ENCODE peak calls at places on chromosome 2, in seven cellular contexts. S is cardiac fibroblast, K is upper lobe of left lung, D is breast epithelium, I is AG04450, A is osteoblast, V is HCT116. N is an unnamed sample.

GRCh38 chr2:219453691-219454131 is 19.1 kb downstream of the SPEG start:
- DNase-seq in V (no peak), D (peak), K (no peak), A (peak), I (peak), S (peak), N (peak)

GRCh38 chr2:78817430-78817829 is 208.1 kb upstream of the REG3G start:
- DNase-seq in D (no peak), A (no peak), K (no peak), I (no peak), S (no peak), V (no peak), N (no peak)

GRCh38 chr2:119746836-119747235 is 12.9 kb upstream of the PTPN4 start:
- DNase-seq in S (peak), I (no peak), K (no peak), D (no peak), A (peak), V (no peak), N (no peak)

GRCh38 chr2:49028101-49028500 is 126.2 kb downstream of the FSHR start:
- DNase-seq in D (no peak), K (no peak), A (no peak), V (no peak), I (no peak), S (no peak), N (no peak)

GRCh38 chr2:151043484-151043883 is 218.2 kb downstream of the RBM43 start:
- DNase-seq in K (no peak), A (peak), D (no peak), S (peak), V (peak), I (peak), N (peak)

GRCh38 chr2:149601141-149601796 is 13.7 kb upstream of the MMADHC start:
- DNase-seq in D (no peak), K (no peak), A (no peak), I (no peak), S (peak), V (no peak), N (no peak)

GRCh38 chr2:127382836-127383235 is 4.9 kb downstream of the MAP3K2 start:
- DNase-seq in S (no peak), V (no peak), I (no peak), D (no peak), A (no peak), K (no peak), N (no peak)

GRCh38 chr2:227765788-227766187 is 20.1 kb downstream of the SCYGR8 start:
- DNase-seq in V (no peak), K (no peak), I (no peak), S (peak), A (peak), D (no peak), N (no peak)

GRCh38 chr2:156088598-156088997 is 243.9 kb downstream of the NR4A2 start:
- DNase-seq in K (no peak), I (no peak), A (no peak), D (no peak), V (no peak), S (no peak), N (no peak)

GRCh38 chr2:128640166-128640846 is 321.6 kb upstream of the HS6ST1 start:
- DNase-seq in D (no peak), A (no peak), V (no peak), K (peak), S (no peak), I (no peak), N (no peak)

GRCh38 chr2:187986392-187987105 is 305.1 kb upstream of the GULP1 start:
- DNase-seq in I (no peak), D (no peak), K (no peak), A (peak), V (no peak), S (peak), N (peak)

GRCh38 chr2:207086136-207086535 is 79.6 kb downstream of the KLF7 start:
- DNase-seq in V (no peak), K (no peak), S (no peak), A (no peak), I (no peak), D (peak), N (no peak)

GRCh38 chr2:27870724-27871123 is 19.5 kb downstream of the RBKS start:
- DNase-seq in S (peak), A (no peak), K (no peak), V (no peak), I (no peak), D (no peak), N (no peak)

GRCh38 chr2:200966770-200967169 is 3.3 kb upstream of the ORC2 start:
- DNase-seq in A (peak), S (peak), K (no peak), V (peak), D (no peak), I (peak), N (peak)

GRCh38 chr2:36270758-36271157 is 84.8 kb upstream of the CRIM1 start:
- DNase-seq in D (no peak), V (no peak), K (no peak), S (no peak), I (no peak), A (no peak), N (no peak)

GRCh38 chr2:241161646-241162281 is 11.5 kb downstream of the PPP1R7 start:
- DNase-seq in I (no peak), K (peak), D (peak), A (peak), V (no peak), S (peak), N (peak)

GRCh38 chr2:189411860-189412259 is 29.4 kb upstream of the WDR75 start:
- DNase-seq in D (no peak), S (peak), I (peak), K (no peak), V (no peak), A (peak), N (peak)

GRCh38 chr2:176079285-176079830 is 4.4 kb downstream of the EVX2 start:
- DNase-seq in D (no peak), I (no peak), S (no peak), A (peak), K (no peak), V (no peak), N (no peak)

GRCh38 chr2:176079851-176080539 is 3.8 kb downstream of the EVX2 start:
- DNase-seq in I (no peak), K (no peak), D (no peak), A (peak), S (peak), V (peak), N (no peak)

GRCh38 chr2:176076063-176076462 is 7.7 kb downstream of the EVX2 start:
- DNase-seq in D (no peak), K (no peak), I (no peak), A (no peak), V (no peak), S (no peak), N (no peak)

GRCh38 chr2:176080540-176081355 is 3.0 kb downstream of the EVX2 start:
- DNase-seq in V (no peak), K (no peak), I (no peak), D (no peak), A (peak), S (no peak), N (no peak)

GRCh38 chr2:176078440-176079284 is 5.1 kb downstream of the EVX2 start:
- DNase-seq in K (no peak), I (no peak), A (peak), S (no peak), D (no peak), V (no peak), N (no peak)
- H3K4me3 ChIP-seq in K (no peak), I (no peak), A (no peak), S (no peak), D (no peak), V (no peak), N (no peak)

GRCh38 chr2:40512246-40512645 is 60.4 kb upstream of the SLC8A1 start:
- DNase-seq in S (no peak), I (no peak), D (no peak), V (no peak), K (no peak), A (no peak), N (no peak)
- H3K4me3 ChIP-seq in S (peak), I (no peak), D (peak), V (no peak), K (peak), A (peak), N (peak)

DNA sequence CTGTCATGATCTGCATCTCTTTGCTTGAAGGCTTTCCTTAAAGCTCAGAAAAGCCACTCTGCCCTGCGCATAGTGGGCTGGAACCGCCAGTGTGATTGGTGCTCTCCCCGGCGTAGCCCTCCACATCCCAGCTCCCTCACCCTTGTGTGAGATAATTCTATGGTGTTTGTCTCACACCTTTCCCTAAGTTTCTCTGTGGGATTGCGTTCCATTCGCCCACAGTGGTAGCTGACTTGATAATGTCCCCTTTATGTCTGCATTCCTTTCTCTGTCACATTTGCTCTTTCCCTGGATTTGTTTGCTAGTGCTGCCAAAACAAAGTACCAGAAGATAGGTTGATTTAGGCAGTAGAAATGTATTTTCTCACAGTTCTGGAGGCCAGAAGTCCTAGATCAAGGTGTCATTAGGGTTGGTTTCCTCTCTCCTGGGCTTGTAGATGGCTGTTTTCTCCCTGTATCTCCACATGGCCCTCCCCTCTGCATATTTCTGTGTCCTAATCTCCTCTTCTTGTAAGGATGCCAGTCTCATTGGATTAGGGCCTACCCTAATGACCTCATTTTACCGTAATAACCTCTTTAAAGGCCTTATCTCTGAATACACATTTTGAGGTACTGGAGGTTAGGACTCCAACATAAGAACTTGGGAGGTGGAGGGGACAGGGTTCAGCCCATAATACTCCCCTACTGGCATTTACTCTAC is 7.4 kb upstream of the TMEM87B start:
- DNase-seq in I (no peak), A (no peak), D (no peak), K (no peak), S (no peak), V (no peak), N (no peak)
- H3K4me3 ChIP-seq in I (no peak), A (no peak), D (no peak), K (no peak), S (no peak), V (no peak), N (no peak)

DNA sequence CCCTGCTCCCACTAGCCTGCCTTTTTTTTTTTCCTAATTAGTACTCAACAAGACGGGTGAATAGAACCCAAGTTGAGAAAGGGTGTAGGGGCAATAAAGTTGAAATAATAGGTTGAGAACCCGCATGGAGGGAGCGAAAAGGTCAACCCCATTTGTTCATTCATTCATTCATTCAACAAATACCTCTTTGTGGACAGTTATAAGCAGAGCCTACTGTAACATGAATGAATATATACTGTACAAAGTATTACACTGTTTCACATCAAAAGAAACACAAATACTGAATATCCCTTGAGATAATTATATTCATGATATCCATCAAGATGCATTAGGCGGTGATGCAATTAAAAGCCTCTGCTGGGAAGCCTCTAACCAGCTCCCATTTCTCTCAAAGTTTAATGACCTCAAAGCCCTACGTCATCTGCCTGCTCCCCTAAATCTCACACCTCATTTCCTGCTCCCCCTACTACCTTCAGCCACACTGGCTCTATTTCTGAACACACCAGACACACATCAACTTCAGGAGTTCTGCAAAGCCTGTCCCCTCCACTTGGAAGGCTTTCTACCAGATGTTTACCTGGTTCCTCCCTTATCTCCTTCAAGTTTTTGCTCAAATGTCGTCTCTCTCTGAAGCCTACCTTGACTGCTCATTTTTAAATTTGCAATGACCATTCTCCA is 1.4 kb upstream of the NBAS start:
- DNase-seq in K (no peak), V (no peak), A (no peak), S (no peak), D (no peak), I (no peak), N (no peak)
- H3K4me3 ChIP-seq in K (no peak), V (no peak), A (peak), S (no peak), D (no peak), I (no peak), N (no peak)

GRCh38 chr2:218394298-218395089 is 5.2 kb upstream of the CTDSP1 start:
- DNase-seq in D (no peak), A (peak), K (no peak), I (no peak), V (no peak), S (no peak), N (no peak)
- H3K4me3 ChIP-seq in D (no peak), A (no peak), K (no peak), I (no peak), V (no peak), S (no peak), N (no peak)

GRCh38 chr2:101286684-101287083 is 21.8 kb downstream of the RNF149 start:
- DNase-seq in S (no peak), V (no peak), D (no peak), K (no peak), A (no peak), I (no peak), N (no peak)
- H3K4me3 ChIP-seq in S (no peak), V (no peak), D (no peak), K (no peak), A (no peak), I (no peak), N (no peak)

GRCh38 chr2:3574155-3574554 is 905 bp upstream of the RPS7 start:
- DNase-seq in K (no peak), I (no peak), D (no peak), S (no peak), A (no peak), V (no peak), N (no peak)
- H3K4me3 ChIP-seq in K (no peak), I (no peak), D (no peak), S (no peak), A (no peak), V (peak), N (peak)

GRCh38 chr2:11159574-11160170 is 4.4 kb downstream of the SLC66A3 start:
- DNase-seq in K (no peak), I (no peak), D (peak), A (peak), V (no peak), S (no peak), N (no peak)

GRCh38 chr2:11157296-11157695 is 2.0 kb downstream of the SLC66A3 start:
- DNase-seq in V (no peak), A (peak), K (no peak), S (no peak), I (no peak), D (no peak), N (no peak)

GRCh38 chr2:11160256-11160655 is 5.0 kb downstream of the SLC66A3 start:
- DNase-seq in V (no peak), S (no peak), D (peak), I (no peak), A (peak), K (no peak), N (no peak)

GRCh38 chr2:11157731-11158130 is 2.5 kb downstream of the SLC66A3 start:
- DNase-seq in S (no peak), I (no peak), V (no peak), A (peak), K (no peak), D (no peak), N (no peak)

DNA sequence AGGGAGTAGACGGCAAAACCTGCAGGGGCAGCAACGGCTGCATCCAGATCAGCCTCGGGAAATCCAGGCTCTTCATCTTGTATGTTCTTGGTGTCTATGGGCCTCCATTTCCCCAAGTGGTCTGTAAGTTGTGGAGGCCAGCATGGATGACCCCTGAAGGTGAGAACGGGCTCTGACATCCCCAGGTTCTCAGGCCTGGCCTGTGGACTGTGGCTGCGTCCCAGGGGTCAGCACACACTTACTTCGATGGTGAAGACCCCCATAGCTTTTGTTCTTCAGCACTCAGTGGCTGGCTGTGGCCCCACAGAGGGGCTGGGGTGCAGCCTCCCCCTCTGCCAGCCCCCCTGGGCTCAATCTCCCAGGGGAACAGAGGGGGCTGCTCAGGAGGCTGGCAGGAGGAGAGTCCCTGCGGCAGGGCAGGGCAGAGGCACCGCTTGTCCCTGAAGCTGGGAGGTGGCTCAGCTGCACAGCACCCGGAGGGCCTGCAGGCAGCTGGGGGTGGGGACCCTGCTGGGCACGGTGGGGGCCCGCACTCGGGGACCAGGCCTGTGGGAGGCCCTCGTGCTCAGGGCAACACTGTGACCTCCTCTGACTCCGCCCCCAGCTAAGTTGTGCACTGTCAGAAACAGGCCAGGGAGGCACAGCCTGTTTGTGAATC is 3.8 kb downstream of the SLC66A3 start:
- DNase-seq in A (peak), D (no peak), V (no peak), K (no peak), I (no peak), S (no peak), N (no peak)
- H3K4me3 ChIP-seq in A (no peak), D (no peak), V (no peak), K (no peak), I (no peak), S (no peak), N (no peak)

GRCh38 chr2:133586978-133587377 is 18.7 kb upstream of the NCKAP5 start:
- DNase-seq in K (no peak), A (peak), I (no peak), V (no peak), D (peak), S (peak), N (no peak)
- H3K4me3 ChIP-seq in K (no peak), A (no peak), I (no peak), V (no peak), D (no peak), S (no peak), N (no peak)